ENCODE peak calls at places on chromosome 2, in five cellular contexts. One of them, this sample, is unnamed.

GRCh38 chr2:28637648-28638047 is 114.0 kb upstream of the PPP1CB start:
- DNase-seq in mesothelial cell of epicardium: no peak
- DNase-seq in CD8-positive, alpha-beta T cell: no peak
- DNase-seq in dorsolateral prefrontal cortex: no peak
- DNase-seq in GM12865: no peak
- DNase-seq in this sample: no peak

GRCh38 chr2:163878718-163879117 is 142.9 kb upstream of the FIGN start:
- DNase-seq in dorsolateral prefrontal cortex: peak; percentile 29
- DNase-seq in mesothelial cell of epicardium: no peak
- DNase-seq in GM12865: peak; percentile 41
- DNase-seq in CD8-positive, alpha-beta T cell: no peak
- DNase-seq in this sample: no peak

GRCh38 chr2:128037624-128038023 is 9.8 kb upstream of the SAP130 start:
- DNase-seq in mesothelial cell of epicardium: no peak
- DNase-seq in dorsolateral prefrontal cortex: no peak
- DNase-seq in GM12865: peak; percentile 15
- DNase-seq in CD8-positive, alpha-beta T cell: no peak
- DNase-seq in this sample: no peak

GRCh38 chr2:232632904-232633412 is 446 bp upstream of the EFHD1 start:
- DNase-seq in mesothelial cell of epicardium: no peak
- DNase-seq in GM12865: no peak
- DNase-seq in dorsolateral prefrontal cortex: peak; percentile 74
- DNase-seq in CD8-positive, alpha-beta T cell: no peak
- DNase-seq in this sample: peak; percentile 78

GRCh38 chr2:86143926-86144685 is 38.1 kb downstream of the PTCD3 start:
- DNase-seq in CD8-positive, alpha-beta T cell: no peak
- DNase-seq in GM12865: no peak
- DNase-seq in mesothelial cell of epicardium: no peak
- DNase-seq in dorsolateral prefrontal cortex: no peak
- DNase-seq in this sample: no peak

GRCh38 chr2:142190805-142191204 is 60.0 kb upstream of the LRP1B start:
- DNase-seq in GM12865: no peak
- DNase-seq in mesothelial cell of epicardium: no peak
- DNase-seq in CD8-positive, alpha-beta T cell: no peak
- DNase-seq in dorsolateral prefrontal cortex: no peak
- DNase-seq in this sample: no peak

GRCh38 chr2:144886847-144887246 is 366.9 kb upstream of the ZEB2 start:
- DNase-seq in CD8-positive, alpha-beta T cell: no peak
- DNase-seq in GM12865: no peak
- DNase-seq in dorsolateral prefrontal cortex: no peak
- DNase-seq in mesothelial cell of epicardium: no peak
- DNase-seq in this sample: peak; percentile 47

GRCh38 chr2:149152597-149152996 is 114.1 kb downstream of the LYPD6B start:
- DNase-seq in mesothelial cell of epicardium: no peak
- DNase-seq in GM12865: no peak
- DNase-seq in CD8-positive, alpha-beta T cell: no peak
- DNase-seq in dorsolateral prefrontal cortex: no peak
- DNase-seq in this sample: no peak

GRCh38 chr2:133314761-133315160 is 253.5 kb downstream of the NCKAP5 start:
- DNase-seq in mesothelial cell of epicardium: no peak
- DNase-seq in GM12865: no peak
- DNase-seq in CD8-positive, alpha-beta T cell: no peak
- DNase-seq in dorsolateral prefrontal cortex: no peak
- DNase-seq in this sample: no peak
- TF ChIP-seq CTCF in mesothelial cell of epicardium: no peak
- TF ChIP-seq CTCF in GM12865: no peak
- TF ChIP-seq CTCF in CD8-positive, alpha-beta T cell: no peak
- TF ChIP-seq CTCF in dorsolateral prefrontal cortex: no peak
- TF ChIP-seq CTCF in this sample: no peak

GRCh38 chr2:10304458-10305253 is 2.0 kb downstream of the HPCAL1 start:
- DNase-seq in CD8-positive, alpha-beta T cell: no peak
- DNase-seq in mesothelial cell of epicardium: no peak
- DNase-seq in dorsolateral prefrontal cortex: no peak
- DNase-seq in GM12865: no peak
- DNase-seq in this sample: no peak
- TF ChIP-seq CTCF in CD8-positive, alpha-beta T cell: no peak
- TF ChIP-seq CTCF in mesothelial cell of epicardium: no peak
- TF ChIP-seq CTCF in dorsolateral prefrontal cortex: no peak
- TF ChIP-seq CTCF in GM12865: no peak
- TF ChIP-seq CTCF in this sample: no peak

DNA sequence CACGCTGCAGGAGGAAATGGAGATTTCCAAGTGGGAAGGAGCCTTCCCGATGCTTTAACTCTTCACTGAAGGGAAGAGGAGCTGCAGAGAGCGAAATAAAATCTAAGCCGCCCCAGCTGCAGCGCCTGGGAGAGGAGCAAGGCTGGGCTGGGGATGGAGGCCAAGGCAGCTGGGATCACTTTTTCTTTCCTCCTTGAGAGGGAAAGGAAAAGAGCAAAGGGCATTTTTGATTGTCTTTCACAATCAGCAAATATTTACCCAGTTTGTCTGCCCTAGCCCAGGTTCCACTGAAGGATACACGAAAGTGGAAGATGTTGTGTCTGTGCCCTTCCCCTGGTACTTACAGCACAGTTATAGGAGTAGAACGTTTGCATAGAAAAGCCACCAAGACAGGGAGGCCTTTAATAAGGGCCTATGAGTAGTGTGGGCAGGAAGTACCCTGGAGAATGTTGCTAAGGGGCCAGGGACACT is 38.8 kb downstream of the EPAS1 start:
- DNase-seq in dorsolateral prefrontal cortex: no peak
- DNase-seq in mesothelial cell of epicardium: no peak
- DNase-seq in CD8-positive, alpha-beta T cell: no peak
- DNase-seq in GM12865: no peak
- DNase-seq in this sample: no peak
- TF ChIP-seq CTCF in dorsolateral prefrontal cortex: no peak
- TF ChIP-seq CTCF in mesothelial cell of epicardium: no peak
- TF ChIP-seq CTCF in CD8-positive, alpha-beta T cell: no peak
- TF ChIP-seq CTCF in GM12865: no peak
- TF ChIP-seq CTCF in this sample: no peak

GRCh38 chr2:68646303-68646702 is 2.9 kb downstream of the PROKR1 start:
- DNase-seq in dorsolateral prefrontal cortex: no peak
- DNase-seq in mesothelial cell of epicardium: no peak
- DNase-seq in GM12865: no peak
- DNase-seq in CD8-positive, alpha-beta T cell: no peak
- DNase-seq in this sample: no peak
- TF ChIP-seq CTCF in dorsolateral prefrontal cortex: no peak
- TF ChIP-seq CTCF in mesothelial cell of epicardium: no peak
- TF ChIP-seq CTCF in GM12865: no peak
- TF ChIP-seq CTCF in CD8-positive, alpha-beta T cell: no peak
- TF ChIP-seq CTCF in this sample: no peak

DNA sequence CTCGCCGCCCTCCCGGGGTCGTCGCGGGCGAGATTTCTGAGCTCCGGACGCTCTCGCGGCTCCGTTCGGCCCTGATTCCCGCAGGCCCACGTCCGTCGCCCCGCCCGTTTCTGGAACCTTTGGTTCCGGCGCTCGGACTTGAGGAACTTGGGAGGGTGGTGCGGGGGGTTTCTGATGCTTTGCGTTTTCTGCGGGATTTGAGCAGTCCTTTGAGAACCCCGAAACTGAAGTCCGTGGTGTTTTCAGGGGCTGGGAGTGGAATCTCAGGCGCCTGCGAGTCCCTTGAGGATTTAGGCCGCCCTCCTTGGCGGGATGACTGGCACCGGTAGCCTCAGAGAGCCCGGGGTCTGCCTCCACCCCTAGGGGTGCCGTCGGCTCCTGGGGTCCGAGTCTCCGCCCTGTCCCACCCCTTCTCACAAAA is 336 bp downstream of the THNSL2 start:
- DNase-seq in CD8-positive, alpha-beta T cell: no peak
- DNase-seq in GM12865: no peak
- DNase-seq in dorsolateral prefrontal cortex: no peak
- DNase-seq in mesothelial cell of epicardium: no peak
- DNase-seq in this sample: peak; percentile 15
- TF ChIP-seq CTCF in CD8-positive, alpha-beta T cell: no peak
- TF ChIP-seq CTCF in GM12865: no peak
- TF ChIP-seq CTCF in dorsolateral prefrontal cortex: no peak
- TF ChIP-seq CTCF in mesothelial cell of epicardium: no peak
- TF ChIP-seq CTCF in this sample: no peak

DNA sequence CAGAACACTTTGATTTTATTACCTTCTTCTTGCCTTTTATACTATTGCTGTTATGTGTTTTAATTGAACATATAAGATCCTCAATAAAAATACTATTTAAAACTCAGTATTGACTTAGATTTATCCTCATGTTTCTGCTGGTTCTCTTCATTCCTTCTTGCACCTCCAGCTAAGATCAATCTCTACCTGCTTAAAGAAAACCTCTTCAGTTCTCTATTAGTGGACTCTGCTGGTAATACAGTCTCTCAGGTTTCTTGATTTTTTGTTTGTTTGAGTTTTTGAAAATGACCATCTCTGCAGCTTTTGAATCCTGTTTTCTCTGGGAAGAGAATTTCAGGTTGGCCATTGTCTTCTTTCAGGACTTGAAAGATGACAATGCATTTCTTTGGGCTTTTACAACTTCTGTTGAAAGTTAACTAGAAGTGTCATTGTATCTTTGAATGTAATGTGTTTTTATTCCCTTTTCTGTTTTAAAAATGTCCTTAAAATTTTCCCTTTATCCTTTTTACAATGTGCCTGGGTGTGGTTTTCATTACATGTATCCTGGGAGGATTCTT is 29.8 kb upstream of the TMEM131 start:
- DNase-seq in GM12865: no peak
- DNase-seq in mesothelial cell of epicardium: no peak
- DNase-seq in CD8-positive, alpha-beta T cell: no peak
- DNase-seq in dorsolateral prefrontal cortex: no peak
- DNase-seq in this sample: no peak
- TF ChIP-seq CTCF in GM12865: no peak
- TF ChIP-seq CTCF in mesothelial cell of epicardium: no peak
- TF ChIP-seq CTCF in CD8-positive, alpha-beta T cell: no peak
- TF ChIP-seq CTCF in dorsolateral prefrontal cortex: no peak
- TF ChIP-seq CTCF in this sample: no peak

GRCh38 chr2:46563110-46563731 is 83.9 kb downstream of the TMEM247 start:
- DNase-seq in dorsolateral prefrontal cortex: no peak
- DNase-seq in GM12865: no peak
- DNase-seq in CD8-positive, alpha-beta T cell: no peak
- DNase-seq in mesothelial cell of epicardium: no peak
- DNase-seq in this sample: no peak
- TF ChIP-seq CTCF in dorsolateral prefrontal cortex: no peak
- TF ChIP-seq CTCF in GM12865: no peak
- TF ChIP-seq CTCF in CD8-positive, alpha-beta T cell: no peak
- TF ChIP-seq CTCF in mesothelial cell of epicardium: no peak
- TF ChIP-seq CTCF in this sample: no peak

GRCh38 chr2:11675423-11676112 is 5.6 kb upstream of the NTSR2 start:
- DNase-seq in mesothelial cell of epicardium: no peak
- DNase-seq in GM12865: no peak
- DNase-seq in CD8-positive, alpha-beta T cell: no peak
- DNase-seq in dorsolateral prefrontal cortex: no peak
- DNase-seq in this sample: no peak

GRCh38 chr2:11674983-11675382 is 5.0 kb upstream of the NTSR2 start:
- DNase-seq in dorsolateral prefrontal cortex: no peak
- DNase-seq in CD8-positive, alpha-beta T cell: no peak
- DNase-seq in GM12865: no peak
- DNase-seq in mesothelial cell of epicardium: no peak
- DNase-seq in this sample: no peak

GRCh38 chr2:11677146-11678055 is 7.4 kb upstream of the NTSR2 start:
- DNase-seq in mesothelial cell of epicardium: no peak
- DNase-seq in dorsolateral prefrontal cortex: no peak
- DNase-seq in GM12865: no peak
- DNase-seq in CD8-positive, alpha-beta T cell: no peak
- DNase-seq in this sample: no peak

GRCh38 chr2:11678306-11678960 is 8.4 kb upstream of the NTSR2 start:
- DNase-seq in GM12865: no peak
- DNase-seq in dorsolateral prefrontal cortex: no peak
- DNase-seq in mesothelial cell of epicardium: no peak
- DNase-seq in CD8-positive, alpha-beta T cell: no peak
- DNase-seq in this sample: no peak

GRCh38 chr2:11676640-11677039 is 6.6 kb upstream of the NTSR2 start:
- DNase-seq in GM12865: no peak
- DNase-seq in dorsolateral prefrontal cortex: no peak
- DNase-seq in mesothelial cell of epicardium: no peak
- DNase-seq in CD8-positive, alpha-beta T cell: no peak
- DNase-seq in this sample: no peak
- TF ChIP-seq CTCF in GM12865: no peak
- TF ChIP-seq CTCF in dorsolateral prefrontal cortex: no peak
- TF ChIP-seq CTCF in mesothelial cell of epicardium: no peak
- TF ChIP-seq CTCF in CD8-positive, alpha-beta T cell: no peak
- TF ChIP-seq CTCF in this sample: no peak

DNA sequence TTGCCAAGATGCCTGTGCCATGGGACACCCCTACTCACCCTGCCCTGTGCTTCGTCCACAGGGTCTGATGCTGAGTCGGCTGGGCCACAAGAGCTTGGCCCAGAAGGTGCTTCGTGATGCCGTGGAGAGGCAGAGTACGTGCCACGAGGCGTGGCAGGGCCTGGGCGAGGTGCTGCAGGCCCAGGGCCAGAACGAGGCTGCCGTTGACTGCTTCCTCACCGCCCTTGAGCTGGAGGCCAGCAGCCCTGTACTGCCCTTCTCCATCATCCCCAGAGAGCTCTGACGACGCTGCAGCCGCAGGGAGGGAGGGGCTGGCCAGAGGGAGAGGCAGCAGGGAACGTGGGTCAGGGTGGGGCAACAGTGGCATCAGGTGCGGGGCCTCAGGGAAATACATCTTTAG is 81.5 kb downstream of the STPG4 start:
- DNase-seq in mesothelial cell of epicardium: no peak
- DNase-seq in CD8-positive, alpha-beta T cell: no peak
- DNase-seq in dorsolateral prefrontal cortex: no peak
- DNase-seq in GM12865: no peak
- DNase-seq in this sample: no peak
- TF ChIP-seq CTCF in mesothelial cell of epicardium: no peak
- TF ChIP-seq CTCF in CD8-positive, alpha-beta T cell: no peak
- TF ChIP-seq CTCF in dorsolateral prefrontal cortex: no peak
- TF ChIP-seq CTCF in GM12865: no peak
- TF ChIP-seq CTCF in this sample: no peak